ENCODE peak calls at places on chromosomes 11 and 22, in seven cellular contexts. One of them, this sample, is unnamed.

GRCh38 chr11:76243648-76244285 is 37.5 kb upstream of the WNT11 start:
- DNase-seq in tibial artery: no peak
- DNase-seq in bronchial epithelial cell: no peak
- DNase-seq in WTC11: no peak
- DNase-seq in hepatic stellate cell: no peak
- DNase-seq in hepatocyte: no peak
- DNase-seq in stimulated activated CD4-positive, alpha-beta T cell treated with anti-CD3 and anti-CD28 coated beads, TNF-alpha, amount 100 ng/mL, for 48 hours: no peak
- DNase-seq in this sample: no peak

GRCh38 chr11:63764712-63765631 is 3.6 kb downstream of the ZFTA start:
- DNase-seq in tibial artery: no peak
- DNase-seq in hepatic stellate cell: no peak
- DNase-seq in bronchial epithelial cell: no peak
- DNase-seq in hepatocyte: peak
- DNase-seq in stimulated activated CD4-positive, alpha-beta T cell treated with anti-CD3 and anti-CD28 coated beads, TNF-alpha, amount 100 ng/mL, for 48 hours: no peak
- DNase-seq in WTC11: peak
- DNase-seq in this sample: no peak

GRCh38 chr11:65814131-65814959 is 19.4 kb upstream of the SNX32 start:
- DNase-seq in WTC11: no peak
- DNase-seq in bronchial epithelial cell: peak
- DNase-seq in hepatic stellate cell: no peak
- DNase-seq in stimulated activated CD4-positive, alpha-beta T cell treated with anti-CD3 and anti-CD28 coated beads, TNF-alpha, amount 100 ng/mL, for 48 hours: no peak
- DNase-seq in tibial artery: no peak
- DNase-seq in hepatocyte: no peak
- DNase-seq in this sample: no peak

GRCh38 chr22:41830174-41830573 is 2.7 kb upstream of the SREBF2 start:
- DNase-seq in hepatic stellate cell: no peak
- DNase-seq in stimulated activated CD4-positive, alpha-beta T cell treated with anti-CD3 and anti-CD28 coated beads, TNF-alpha, amount 100 ng/mL, for 48 hours: no peak
- DNase-seq in bronchial epithelial cell: no peak
- DNase-seq in WTC11: peak
- DNase-seq in tibial artery: no peak
- DNase-seq in hepatocyte: no peak
- DNase-seq in this sample: no peak

GRCh38 chr11:105553015-105553414 is 56.9 kb upstream of the GRIA4 start:
- DNase-seq in WTC11: no peak
- DNase-seq in hepatocyte: peak
- DNase-seq in stimulated activated CD4-positive, alpha-beta T cell treated with anti-CD3 and anti-CD28 coated beads, TNF-alpha, amount 100 ng/mL, for 48 hours: no peak
- DNase-seq in hepatic stellate cell: no peak
- DNase-seq in bronchial epithelial cell: peak
- DNase-seq in tibial artery: no peak
- DNase-seq in this sample: no peak

GRCh38 chr11:65498977-65499712 is at the start of gene MALAT1:
- DNase-seq in hepatic stellate cell: peak
- DNase-seq in stimulated activated CD4-positive, alpha-beta T cell treated with anti-CD3 and anti-CD28 coated beads, TNF-alpha, amount 100 ng/mL, for 48 hours: peak
- DNase-seq in bronchial epithelial cell: peak
- DNase-seq in WTC11: peak
- DNase-seq in hepatocyte: peak
- DNase-seq in tibial artery: peak
- DNase-seq in this sample: peak

GRCh38 chr11:122294041-122294440 is 178.0 kb upstream of the BLID start:
- DNase-seq in WTC11: no peak
- DNase-seq in tibial artery: no peak
- DNase-seq in stimulated activated CD4-positive, alpha-beta T cell treated with anti-CD3 and anti-CD28 coated beads, TNF-alpha, amount 100 ng/mL, for 48 hours: no peak
- DNase-seq in hepatocyte: no peak
- DNase-seq in bronchial epithelial cell: no peak
- DNase-seq in hepatic stellate cell: no peak
- DNase-seq in this sample: no peak

GRCh38 chr11:134863294-134863693 is 451.3 kb upstream of the B3GAT1 start:
- DNase-seq in hepatocyte: peak
- DNase-seq in WTC11: no peak
- DNase-seq in stimulated activated CD4-positive, alpha-beta T cell treated with anti-CD3 and anti-CD28 coated beads, TNF-alpha, amount 100 ng/mL, for 48 hours: no peak
- DNase-seq in bronchial epithelial cell: no peak
- DNase-seq in hepatic stellate cell: no peak
- DNase-seq in tibial artery: no peak
- DNase-seq in this sample: no peak

GRCh38 chr22:42428025-42428424 is 4.2 kb downstream of the NFAM1 start:
- DNase-seq in WTC11: no peak
- DNase-seq in hepatocyte: no peak
- DNase-seq in tibial artery: no peak
- DNase-seq in hepatic stellate cell: no peak
- DNase-seq in bronchial epithelial cell: no peak
- DNase-seq in stimulated activated CD4-positive, alpha-beta T cell treated with anti-CD3 and anti-CD28 coated beads, TNF-alpha, amount 100 ng/mL, for 48 hours: no peak
- DNase-seq in this sample: no peak

This sample was measured in RWPE1.